ENCODE peak calls at places on chromosomes 4 and X, in eight cellular contexts. J is suprapubic skin, F is upper lobe of left lung, H is sigmoid colon, Y is lower leg skin, L is IMR-90, A is NB4, W is A549. O is an unnamed sample.

GRCh38 chr4:165839615-165840333 is 33.3 kb upstream of the TLL1 start:
- DNase-seq in A (no peak), W (no peak), J (no peak), Y (no peak), L (no peak), F (no peak), H (no peak), O (no peak)

GRCh38 chr4:2907706-2908293 is 55.4 kb downstream of the NOP14 start:
- DNase-seq in F (no peak), A (no peak), J (no peak), H (no peak), W (no peak), Y (no peak), L (no peak), O (no peak)

GRCh38 chrX:24371391-24371972 is 11.0 kb downstream of the SUPT20HL1 start:
- DNase-seq in Y (no peak), J (no peak), H (peak; percentile 81), L (peak; percentile 47), F (no peak), W (peak; percentile 37), A (peak; percentile 64), O (peak; percentile 60)

GRCh38 chr4:39526810-39527295 is 386 bp downstream of the UGDH start:
- DNase-seq in F (no peak), A (no peak), J (no peak), H (no peak), Y (peak; percentile 84), L (no peak), W (no peak), O (peak; percentile 50)

GRCh38 chr4:36198861-36199260 is 45.5 kb downstream of the ARAP2 start:
- DNase-seq in A (no peak), Y (no peak), L (no peak), F (peak; percentile 33), J (no peak), H (peak; percentile 58), W (no peak), O (no peak)

GRCh38 chrX:9614016-9614415 is 149.2 kb downstream of the TBL1X start:
- DNase-seq in L (peak; percentile 84), W (no peak), A (no peak), F (no peak), J (no peak), Y (no peak), H (no peak), O (no peak)

GRCh38 chr4:185665655-185666054 is 130.3 kb upstream of the PDLIM3 start:
- DNase-seq in H (no peak), Y (no peak), J (no peak), L (no peak), F (peak; percentile 28), W (no peak), A (no peak), O (no peak)

GRCh38 chrX:46849933-46850332 is 13.1 kb downstream of the RP2 start:
- DNase-seq in W (no peak), H (no peak), L (peak; percentile 34), A (peak; percentile 30), Y (no peak), F (no peak), J (no peak), O (no peak)

GRCh38 chr4:98473046-98473445 is 185.4 kb downstream of the TSPAN5 start:
- DNase-seq in F (no peak), Y (no peak), J (no peak), L (peak; percentile 13), W (no peak), A (peak; percentile 60), H (no peak), O (no peak)

GRCh38 chrX:86148594-86148993 is 343 bp downstream of the DACH2 start:
- DNase-seq in A (no peak), F (no peak), H (no peak), L (no peak), W (no peak), J (no peak), Y (peak; percentile 81), O (no peak)

GRCh38 chrX:68694429-68695205 is 47.2 kb downstream of the STARD8 start:
- DNase-seq in A (no peak), W (no peak), F (no peak), L (no peak), H (no peak), Y (no peak), J (no peak), O (peak; percentile 55)
- TF ChIP-seq POLR2A in A (no peak), W (no peak), F (no peak), L (no peak), H (no peak), Y (no peak), J (no peak), O (no peak)

GRCh38 chr4:78496021-78496643 is 55.4 kb upstream of the ANXA3 start:
- DNase-seq in A (no peak), J (no peak), F (no peak), W (no peak), Y (no peak), L (no peak), H (no peak), O (no peak)

DNA sequence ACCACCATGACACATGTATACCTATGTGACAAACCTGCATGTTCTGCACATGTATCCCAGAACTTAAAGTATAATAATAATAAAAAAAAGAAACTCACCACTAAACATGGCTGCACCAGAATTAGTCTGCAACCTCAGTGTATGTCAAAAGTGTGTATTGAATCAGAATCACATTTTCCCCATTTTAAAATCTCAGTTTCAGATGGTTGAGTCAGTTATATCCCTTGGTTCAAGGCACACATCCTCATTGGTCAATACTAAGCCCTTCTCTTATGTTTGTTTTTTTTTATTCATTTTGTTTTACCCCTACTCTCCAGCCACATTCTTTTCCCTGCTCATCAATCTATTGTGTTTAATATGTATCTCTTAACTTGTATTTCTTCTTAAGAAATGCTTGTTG is 57.8 kb upstream of the ANXA3 start:
- DNase-seq in J (no peak), L (no peak), W (no peak), Y (no peak), H (no peak), F (no peak), A (no peak), O (no peak)
- TF ChIP-seq POLR2A in J (no peak), L (no peak), W (no peak), Y (no peak), H (no peak), F (no peak), A (no peak), O (no peak)

DNA sequence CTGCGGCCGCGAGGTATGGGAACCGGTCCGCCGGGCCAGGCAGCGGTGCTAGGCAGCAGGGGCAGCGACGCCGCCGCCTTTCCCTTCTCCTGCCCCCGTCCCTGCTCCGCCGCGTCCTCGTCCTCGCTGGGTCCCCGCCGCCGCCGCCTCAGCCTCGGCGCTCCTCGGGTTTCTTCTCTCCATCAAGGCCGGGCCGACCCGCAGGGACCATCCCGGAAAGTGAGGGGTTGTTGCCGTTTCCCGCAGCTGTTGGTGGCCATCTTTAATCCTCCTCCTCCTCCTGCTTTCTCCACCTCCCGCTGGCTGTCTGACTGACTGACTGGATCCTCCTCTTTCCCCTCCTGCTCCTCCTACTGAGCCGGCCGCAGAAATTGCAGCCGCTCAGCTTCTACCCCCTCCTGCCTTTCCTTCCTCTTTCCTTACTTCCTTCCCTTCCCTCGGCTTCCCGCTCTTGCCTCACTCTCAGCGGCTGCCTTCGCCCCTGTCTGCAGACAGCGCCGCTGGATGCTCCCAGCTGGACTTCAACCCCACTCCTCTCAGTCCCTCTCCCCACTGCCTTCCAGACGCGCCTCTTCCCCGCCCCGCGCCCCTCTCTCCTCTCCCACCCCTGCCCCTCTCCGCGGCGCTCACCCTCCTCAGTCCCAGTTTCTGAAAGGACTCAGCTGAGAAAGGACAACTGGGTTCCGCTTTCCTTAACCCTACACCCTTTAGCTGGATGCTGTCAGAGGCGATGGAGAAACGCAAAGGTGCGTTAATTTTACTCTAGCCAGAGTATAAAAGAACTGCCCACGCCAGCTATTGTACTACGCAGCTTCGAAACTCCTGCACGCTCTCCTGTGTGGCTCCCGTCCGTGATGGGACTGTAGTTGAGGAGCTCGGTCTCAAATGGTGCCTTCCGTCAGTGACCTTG is at the start of gene WDFY3:
- DNase-seq in W (peak; percentile 82), A (peak; percentile 89), H (peak; percentile 94), L (peak; percentile 89), J (peak; percentile 91), F (peak; percentile 91), Y (peak; percentile 95), O (peak; percentile 84)
- TF ChIP-seq POLR2A in W (peak; percentile 71), A (peak; percentile 27), H (peak; percentile 47), L (peak; percentile 53), J (peak; percentile 55), F (peak; percentile 73), Y (no peak), O (peak; percentile 43)

GRCh38 chr4:83858121-83858520 is 322.2 kb downstream of the GPAT3 start:
- DNase-seq in J (no peak), H (no peak), A (no peak), Y (no peak), L (peak; percentile 56), F (no peak), W (no peak), O (no peak)
- TF ChIP-seq POLR2A in J (no peak), H (no peak), A (no peak), Y (no peak), L (no peak), F (no peak), W (no peak), O (no peak)

GRCh38 chrX:44949125-44949524 is 76.1 kb downstream of the KDM6A start:
- DNase-seq in A (no peak), F (no peak), L (no peak), W (no peak), Y (no peak), H (no peak), J (no peak), O (no peak)

GRCh38 chrX:44954562-44954961 is 81.6 kb downstream of the KDM6A start:
- DNase-seq in L (no peak), W (no peak), F (no peak), A (no peak), J (no peak), H (no peak), Y (no peak), O (no peak)

GRCh38 chrX:44952329-44953027 is 79.5 kb downstream of the KDM6A start:
- DNase-seq in Y (no peak), J (no peak), F (no peak), A (no peak), H (no peak), L (no peak), W (no peak), O (no peak)

GRCh38 chrX:44953734-44954502 is 80.9 kb downstream of the KDM6A start:
- DNase-seq in Y (no peak), H (no peak), A (no peak), W (no peak), L (no peak), J (no peak), F (no peak), O (no peak)

DNA sequence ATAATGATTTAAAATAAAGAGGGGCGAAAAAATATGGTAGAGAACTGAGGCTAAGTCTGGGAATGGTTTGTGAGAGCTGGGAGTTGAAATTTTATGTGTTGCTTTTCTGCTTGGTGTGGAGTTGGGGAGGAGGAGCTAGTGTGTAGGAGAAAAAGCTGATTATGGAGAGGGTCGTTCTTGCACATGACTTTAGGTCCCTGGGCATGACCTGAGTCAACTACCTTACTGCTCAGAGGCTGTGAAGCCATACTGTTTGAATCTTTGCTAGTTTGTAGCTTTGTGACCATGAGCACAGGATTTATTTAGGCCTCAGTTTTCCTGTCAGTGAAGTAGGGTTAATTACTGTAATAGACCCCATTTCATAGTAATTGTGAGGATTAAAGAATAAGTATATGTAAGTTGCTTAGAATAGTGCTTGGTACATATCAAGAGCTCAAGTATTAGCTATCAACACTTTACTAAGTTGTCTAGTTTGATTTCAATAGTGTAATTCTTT is 78.6 kb downstream of the KDM6A start:
- DNase-seq in L (no peak), W (no peak), A (no peak), J (no peak), Y (no peak), F (no peak), H (no peak), O (peak; percentile 2)
- TF ChIP-seq POLR2A in L (no peak), W (no peak), A (no peak), J (no peak), Y (no peak), F (no peak), H (no peak), O (no peak)